ENCODE peak calls at places on chromosomes 7 and 10, in six cellular contexts. M is suprapubic skin, L is esophagus muscularis mucosa, S is retinal pigment epithelial cell, Y is neural crest cell, I is GM10248. E is an unnamed sample.

GRCh38 chr10:57716884-57717283 is 550.8 kb downstream of the IPMK start:
- DNase-seq in L (no peak), I (no peak), M (no peak), S (no peak), Y (no peak), E (no peak)

GRCh38 chr7:151046603-151047573 is 1.4 kb upstream of the ASIC3 start:
- DNase-seq in M (no peak), L (no peak), I (no peak), S (no peak), Y (no peak), E (no peak)

GRCh38 chr7:33692956-33693355 is 212.4 kb upstream of the BMPER start:
- DNase-seq in L (peak; percentile 19), S (no peak), Y (no peak), I (no peak), M (no peak), E (no peak)

GRCh38 chr7:47488969-47489342 is 93.0 kb downstream of the TNS3 start:
- DNase-seq in S (peak; percentile 99), M (no peak), Y (no peak), L (no peak), I (no peak), E (no peak)

GRCh38 chr10:77392851-77393250 is 244.8 kb downstream of the KCNMA1 start:
- DNase-seq in I (no peak), Y (no peak), S (no peak), L (no peak), M (no peak), E (no peak)

GRCh38 chr10:98309366-98310355 is 41.7 kb upstream of the LOXL4 start:
- DNase-seq in Y (peak; percentile 70), L (no peak), I (peak; percentile 66), M (peak; percentile 85), S (peak; percentile 56), E (no peak)

GRCh38 chr7:108280136-108280535 is 150.0 kb upstream of the LAMB4 start:
- DNase-seq in S (no peak), I (no peak), M (no peak), Y (no peak), L (no peak), E (no peak)

GRCh38 chr10:78852856-78853255 is 215.9 kb upstream of the ZMIZ1 start:
- DNase-seq in S (no peak), I (no peak), Y (no peak), L (no peak), M (no peak), E (no peak)

GRCh38 chr7:100472854-100473499 is 6.0 kb downstream of the TSC22D4 start:
- DNase-seq in S (no peak), L (no peak), I (peak; percentile 62), Y (no peak), M (no peak), E (no peak)

GRCh38 chr10:124025638-124026336 is 67.6 kb downstream of the CHST15 start:
- DNase-seq in L (no peak), I (no peak), M (no peak), S (no peak), Y (no peak), E (peak; percentile 63)

GRCh38 chr7:66265566-66265965 is 60.4 kb downstream of the TPST1 start:
- DNase-seq in M (no peak), S (no peak), Y (no peak), I (no peak), L (no peak), E (no peak)

GRCh38 chr10:111203615-111204014 is 126.8 kb downstream of the ADRA2A start:
- DNase-seq in M (no peak), S (no peak), L (peak; percentile 60), Y (no peak), I (no peak), E (no peak)

GRCh38 chr10:128405450-128405849 is 279.2 kb upstream of the MKI67 start:
- DNase-seq in M (no peak), L (no peak), S (no peak), Y (no peak), I (no peak), E (no peak)

GRCh38 chr7:128444242-128444641 is 11.4 kb upstream of the HILPDA start:
- DNase-seq in Y (no peak), M (no peak), S (no peak), I (no peak), L (no peak), E (no peak)

GRCh38 chr7:70707823-70708243 is 424.1 kb upstream of the GALNT17 start:
- DNase-seq in L (no peak), S (no peak), Y (no peak), I (no peak), M (no peak), E (no peak)

GRCh38 chr10:132145521-132146185 is 41.1 kb upstream of the DPYSL4 start:
- DNase-seq in L (no peak), Y (no peak), M (no peak), I (no peak), S (no peak), E (peak; percentile 21)

GRCh38 chr7:6505685-6506559 is 45.3 kb downstream of the GRID2IP start:
- DNase-seq in Y (no peak), I (no peak), M (no peak), L (no peak), S (no peak), E (no peak)

GRCh38 chr10:49158399-49158798 is 24.6 kb upstream of the FAM170B start:
- DNase-seq in L (no peak), Y (no peak), S (no peak), I (no peak), M (no peak), E (no peak)

GRCh38 chr7:142927085-142927745 is 6.3 kb downstream of the TRPV5 start:
- DNase-seq in Y (no peak), M (peak; percentile 47), I (no peak), L (no peak), S (no peak), E (peak; percentile 68)

GRCh38 chr7:151003572-151003971 is 12.8 kb downstream of the NOS3 start:
- DNase-seq in L (no peak), S (no peak), Y (no peak), M (no peak), I (no peak), E (no peak)

GRCh38 chr7:154406312-154406711 is 354.1 kb downstream of the DPP6 start:
- DNase-seq in Y (no peak), I (no peak), S (no peak), L (no peak), M (no peak), E (no peak)

GRCh38 chr7:29825750-29826529 is 19.6 kb downstream of the WIPF3 start:
- DNase-seq in L (peak; percentile 57), I (no peak), S (no peak), Y (no peak), M (no peak), E (no peak)

GRCh38 chr10:28566458-28566857 is 33.5 kb downstream of the WAC start:
- DNase-seq in Y (no peak), M (no peak), S (no peak), L (no peak), I (no peak), E (no peak)

GRCh38 chr10:59949608-59950007 is 43.3 kb upstream of the CCDC6 start:
- DNase-seq in I (no peak), M (no peak), Y (no peak), L (no peak), S (no peak), E (no peak)

GRCh38 chr10:35011771-35012191 is 78.4 kb downstream of the CUL2 start:
- DNase-seq in Y (no peak), S (no peak), M (no peak), I (no peak), L (no peak), E (no peak)

GRCh38 chr7:5574770-5575269 is 151.2 kb upstream of the TNRC18 start:
- DNase-seq in S (no peak), L (no peak), I (no peak), M (no peak), Y (no peak), E (no peak)

GRCh38 chr7:131106681-131107342 is 220.9 kb upstream of the MKLN1 start:
- DNase-seq in I (no peak), M (peak; percentile 86), L (no peak), S (no peak), Y (no peak), E (peak; percentile 48)

GRCh38 chr7:134905375-134905774 is 80.9 kb upstream of the AGBL3 start:
- DNase-seq in S (no peak), I (no peak), M (no peak), L (peak; percentile 93), Y (no peak), E (no peak)

GRCh38 chr7:148121426-148121825 is 469.1 kb upstream of the C7orf33 start:
- DNase-seq in M (no peak), S (no peak), L (no peak), I (no peak), Y (no peak), E (no peak)

GRCh38 chr7:93171606-93172226 is 23.5 kb upstream of the SAMD9L start:
- DNase-seq in M (no peak), L (no peak), I (no peak), Y (no peak), S (no peak), E (no peak)

GRCh38 chr10:12165992-12166775 is 29.5 kb downstream of the NUDT5 start:
- DNase-seq in Y (no peak), S (no peak), M (no peak), I (no peak), L (no peak), E (no peak)

GRCh38 chr10:102312683-102313082 is 67.4 kb downstream of the GBF1 start:
- DNase-seq in M (no peak), S (no peak), Y (no peak), L (no peak), I (no peak), E (no peak)

GRCh38 chr7:1223196-1224092 is 9.2 kb upstream of the UNCX start:
- DNase-seq in S (no peak), I (no peak), L (no peak), M (no peak), Y (no peak), E (no peak)
- TF ChIP-seq CTCF in S (no peak), I (peak; percentile 18), L (no peak), M (no peak), Y (peak; percentile 17), E (no peak)

GRCh38 chr10:96205580-96205979 is 65.8 kb downstream of the BLNK start:
- DNase-seq in S (no peak), M (no peak), I (no peak), Y (no peak), L (no peak), E (no peak)

GRCh38 chr10:96201525-96201924 is 69.8 kb downstream of the BLNK start:
- DNase-seq in M (no peak), S (no peak), Y (no peak), I (no peak), L (no peak), E (no peak)
- TF ChIP-seq CTCF in M (no peak), S (no peak), Y (no peak), I (no peak), L (no peak), E (no peak)

DNA sequence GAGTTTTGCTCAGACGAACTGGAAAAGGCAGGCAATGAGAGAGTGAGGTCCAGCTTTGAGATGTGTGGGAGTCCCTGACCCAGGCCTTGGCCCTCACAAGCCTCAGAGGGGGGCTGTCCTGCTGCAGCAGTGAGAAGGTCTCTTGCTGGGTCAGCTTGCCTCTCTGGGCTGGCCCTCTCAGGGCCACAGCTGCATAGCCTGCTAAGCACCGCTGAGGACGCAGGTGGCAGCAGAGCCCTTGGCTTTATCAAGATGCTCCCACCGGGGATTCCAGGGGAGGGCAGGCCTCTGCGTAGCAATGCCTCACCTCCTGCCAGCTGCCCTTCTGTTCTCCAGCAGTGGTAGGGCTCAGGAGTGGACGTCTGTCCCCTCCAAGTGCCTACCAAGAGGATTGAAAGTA is 128.7 kb downstream of the COBL start:
- DNase-seq in S (no peak), I (no peak), L (no peak), M (no peak), Y (peak; percentile 28), E (no peak)
- TF ChIP-seq CTCF in S (peak; percentile 39), I (no peak), L (no peak), M (no peak), Y (peak; percentile 49), E (no peak)

GRCh38 chr10:24396396-24396795 is 187.5 kb downstream of the KIAA1217 start:
- DNase-seq in I (no peak), Y (no peak), S (no peak), M (no peak), L (no peak), E (no peak)
- TF ChIP-seq CTCF in I (no peak), Y (no peak), S (peak; percentile 13), M (no peak), L (no peak), E (no peak)

E was measured in CD14-positive monocyte.